ENCODE peak calls at places on chromosome 17, in nine cellular contexts. H, A, J, C, Y, F, G, S and M are unnamed samples.

GRCh38 chr17:41734139-41734948 is at the start of gene HAP1:
- DNase-seq in H (no peak), A (peak; percentile 39), J (peak; percentile 76), C (no peak), Y (peak; percentile 27), F (peak; percentile 93), G (no peak), S (peak; percentile 23), M (no peak)

GRCh38 chr17:49858796-49859195 is 10.9 kb upstream of the TAC4 start:
- DNase-seq in H (no peak), A (no peak), J (no peak), C (no peak), Y (no peak), F (no peak), G (no peak), S (no peak), M (no peak)

GRCh38 chr17:21079196-21079595 is 36.4 kb upstream of the USP22 start:
- DNase-seq in H (no peak), A (no peak), J (no peak), C (no peak), Y (no peak), F (no peak), G (no peak), S (no peak), M (no peak)

GRCh38 chr17:46984892-46985291 is 5.8 kb upstream of the RPRML start:
- DNase-seq in H (peak; percentile 67), A (no peak), J (no peak), C (no peak), Y (peak; percentile 60), F (no peak), G (no peak), S (peak; percentile 80), M (no peak)

GRCh38 chr17:7208027-7208571 is 11.5 kb downstream of the DLG4 start:
- DNase-seq in H (no peak), A (no peak), J (peak; percentile 87), C (no peak), Y (no peak), F (peak; percentile 86), G (no peak), S (no peak), M (no peak)

GRCh38 chr17:1965556-1966273 is 59.4 kb downstream of the RTN4RL1 start:
- DNase-seq in H (no peak), A (no peak), J (no peak), C (no peak), Y (no peak), F (no peak), G (no peak), S (no peak), M (no peak)

GRCh38 chr17:81340606-81341346 is 45.7 kb upstream of the SLC38A10 start:
- DNase-seq in H (no peak), A (no peak), J (no peak), C (no peak), Y (no peak), F (peak; percentile 54), G (peak; percentile 70), S (peak; percentile 70), M (no peak)

GRCh38 chr17:20089795-20090547 is 80.8 kb downstream of the SPECC1 start:
- DNase-seq in H (no peak), A (no peak), J (no peak), C (no peak), Y (no peak), F (no peak), G (no peak), S (no peak), M (no peak)

GRCh38 chr17:82859431-82860403 is 19.9 kb upstream of the ZNF750 start:
- DNase-seq in H (no peak), A (no peak), J (no peak), C (peak; percentile 91), Y (no peak), F (no peak), G (no peak), S (peak; percentile 91), M (no peak)

GRCh38 chr17:39979865-39980401 is 674 bp upstream of the PSMD3 start:
- DNase-seq in H (peak; percentile 23), A (no peak), J (peak; percentile 67), C (no peak), Y (no peak), F (no peak), G (no peak), S (no peak), M (no peak)

GRCh38 chr17:7261377-7262191 is 694 bp downstream of the CLDN7 start:
- DNase-seq in H (no peak), A (no peak), J (peak; percentile 20), C (no peak), Y (no peak), F (peak; percentile 60), G (no peak), S (no peak), M (no peak)

GRCh38 chr17:78359216-78359935 is 501 bp downstream of the SOCS3 start:
- DNase-seq in H (no peak), A (no peak), J (peak; percentile 51), C (no peak), Y (no peak), F (peak; percentile 68), G (peak; percentile 82), S (peak; percentile 35), M (no peak)

GRCh38 chr17:77572065-77572601 is 386.4 kb upstream of the TNRC6C start:
- DNase-seq in H (no peak), A (no peak), J (no peak), C (no peak), Y (no peak), F (peak; percentile 52), G (no peak), S (no peak), M (no peak)

GRCh38 chr17:40071720-40072480 is 9.1 kb downstream of the THRA start:
- DNase-seq in H (peak; percentile 89), A (peak; percentile 88), J (no peak), C (no peak), Y (peak; percentile 95), F (no peak), G (peak; percentile 97), S (peak; percentile 76), M (peak; percentile 80)

GRCh38 chr17:6714315-6714874 is 1.2 kb upstream of the SLC13A5 start:
- DNase-seq in H (no peak), A (no peak), J (no peak), C (no peak), Y (no peak), F (no peak), G (no peak), S (no peak), M (no peak)

GRCh38 chr17:11909348-11909747 is 87.9 kb downstream of the ZNF18 start:
- DNase-seq in H (no peak), A (no peak), J (peak; percentile 65), C (no peak), Y (no peak), F (peak; percentile 57), G (no peak), S (no peak), M (no peak)

GRCh38 chr17:79875511-79875910 is 36.3 kb upstream of the CBX4 start:
- DNase-seq in H (no peak), A (no peak), J (no peak), C (no peak), Y (no peak), F (no peak), G (no peak), S (no peak), M (no peak)

GRCh38 chr17:4594406-4595349 is 10.3 kb downstream of the SMTNL2 start:
- DNase-seq in H (peak; percentile 53), A (no peak), J (peak; percentile 89), C (no peak), Y (peak; percentile 67), F (peak; percentile 79), G (no peak), S (no peak), M (no peak)

GRCh38 chr17:64496348-64496785 is 487 bp downstream of the POLG2 start:
- DNase-seq in H (no peak), A (no peak), J (peak; percentile 21), C (no peak), Y (no peak), F (no peak), G (no peak), S (peak; percentile 49), M (no peak)
- H3K4me1 ChIP-seq in H (peaks cover 67% of the 10 kb centered on the region), A (peaks cover 14% of the 10 kb centered on the region), J (peaks cover 10% of the 10 kb centered on the region), C (peaks cover 10% of the 10 kb centered on the region), Y (peaks cover 35% of the 10 kb centered on the region), F (peaks cover 7% of the 10 kb centered on the region), G (peaks cover 35% of the 10 kb centered on the region), S (peaks cover 53% of the 10 kb centered on the region), M (no peaks in the 10 kb centered on the region)

GRCh38 chr17:57697197-57697596 is 47.9 kb downstream of the CCDC182 start:
- DNase-seq in H (no peak), A (no peak), J (no peak), C (no peak), Y (no peak), F (peak; percentile 22), G (no peak), S (no peak), M (no peak)
- TF ChIP-seq POLR2AphosphoS5 in H (no peak), A (no peak), J (no peak), C (no peak), Y (no peak), F (no peak), G (no peak), S (no peak), M (no peak)

DNA sequence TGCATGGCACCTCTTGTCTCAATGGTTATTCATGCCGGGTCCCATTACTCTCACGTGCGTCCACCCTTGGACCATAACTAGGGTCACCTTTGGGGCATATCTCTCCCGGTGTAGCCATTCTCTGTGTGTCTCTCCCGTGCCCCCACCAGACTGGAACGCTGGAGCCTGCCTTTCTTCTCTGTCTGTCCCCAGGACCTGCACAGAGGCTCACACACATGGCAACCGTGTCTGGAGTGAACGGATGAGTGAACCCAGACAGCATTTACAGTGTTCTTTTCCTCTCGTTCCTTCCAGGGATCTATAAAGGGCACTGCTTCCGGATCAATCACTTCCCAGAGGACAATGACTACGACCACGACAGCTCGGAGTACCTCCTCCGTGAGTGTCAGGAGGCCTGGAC is 26.5 kb upstream of the CACNG1 start:
- DNase-seq in H (no peak), A (no peak), J (no peak), C (no peak), Y (no peak), F (no peak), G (no peak), S (no peak), M (no peak)
- H3K27ac ChIP-seq in H (no peak overlapping the region), A (no peak overlapping the region), J (no peak overlapping the region), C (no peak overlapping the region), Y (no peak overlapping the region), F (no peak overlapping the region), G (no peak overlapping the region), S (no peak overlapping the region), M (no peak overlapping the region)

DNA sequence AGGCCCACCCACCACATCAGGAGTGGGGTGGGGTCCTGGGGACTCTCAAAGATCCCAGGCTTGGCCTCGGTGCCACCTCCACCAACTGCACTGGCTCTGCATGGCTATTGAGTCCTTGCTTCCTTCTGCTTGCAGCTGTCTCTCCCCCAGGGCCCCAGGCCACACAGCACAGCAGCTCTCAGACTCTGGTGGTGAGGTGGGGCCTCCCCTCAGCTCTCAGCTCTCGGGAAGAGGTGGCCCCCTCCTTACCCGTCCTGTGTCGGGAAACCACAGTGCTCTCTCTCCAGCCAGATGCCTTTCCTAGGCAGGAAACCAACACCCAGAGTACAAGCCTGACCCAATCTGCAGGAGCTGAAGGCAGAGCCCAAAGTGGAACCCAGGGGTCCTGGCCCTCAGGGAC is 18.6 kb downstream of the SRCIN1 start:
- DNase-seq in H (no peak), A (no peak), J (no peak), C (no peak), Y (no peak), F (no peak), G (no peak), S (no peak), M (no peak)
- H3K4me1 ChIP-seq in H (peaks cover 13% of the 10 kb centered on the region), A (no peaks in the 10 kb centered on the region), J (peaks cover 23% of the 10 kb centered on the region), C (peaks cover 18% of the 10 kb centered on the region), Y (peaks cover 26% of the 10 kb centered on the region), F (peaks cover 3% of the 10 kb centered on the region), G (peaks cover 9% of the 10 kb centered on the region), S (no peaks in the 10 kb centered on the region), M (peaks cover 14% of the 10 kb centered on the region)